ENCODE peak calls at places on chromosome 9, in nine cellular contexts. One of them, this sample, is unnamed.

GRCh38 chr9:29440449-29440848 is 1867.2 kb upstream of the C9orf72 start:
- DNase-seq in GM23338: no peak
- DNase-seq in choroid plexus epithelial cell: no peak
- DNase-seq in stimulated activated CD4-positive, alpha-beta T cell treated with anti-CD3 and anti-CD28 coated beads, Interleukin-2, amount 100 ng/mL, for 48 hours: no peak
- DNase-seq in AG08395: no peak
- DNase-seq in lower leg skin: no peak
- DNase-seq in SW 1271: no peak
- DNase-seq in lung: no peak
- DNase-seq in Panc1: no peak
- DNase-seq in this sample: no peak

GRCh38 chr9:92668746-92669526 is 995 bp downstream of the IPPK start:
- DNase-seq in GM23338: peak
- DNase-seq in choroid plexus epithelial cell: peak
- DNase-seq in stimulated activated CD4-positive, alpha-beta T cell treated with anti-CD3 and anti-CD28 coated beads, Interleukin-2, amount 100 ng/mL, for 48 hours: peak
- DNase-seq in AG08395: peak
- DNase-seq in lower leg skin: peak
- DNase-seq in SW 1271: peak
- DNase-seq in lung: peak
- DNase-seq in Panc1: no peak
- DNase-seq in this sample: no peak

GRCh38 chr9:15965246-15965745 is 412.5 kb downstream of the CCDC171 start:
- DNase-seq in GM23338: no peak
- DNase-seq in choroid plexus epithelial cell: peak
- DNase-seq in stimulated activated CD4-positive, alpha-beta T cell treated with anti-CD3 and anti-CD28 coated beads, Interleukin-2, amount 100 ng/mL, for 48 hours: no peak
- DNase-seq in AG08395: no peak
- DNase-seq in lower leg skin: no peak
- DNase-seq in SW 1271: no peak
- DNase-seq in lung: no peak
- DNase-seq in Panc1: no peak
- DNase-seq in this sample: no peak

GRCh38 chr9:2166219-2166618 is 151.1 kb downstream of the SMARCA2 start:
- DNase-seq in GM23338: no peak
- DNase-seq in choroid plexus epithelial cell: no peak
- DNase-seq in stimulated activated CD4-positive, alpha-beta T cell treated with anti-CD3 and anti-CD28 coated beads, Interleukin-2, amount 100 ng/mL, for 48 hours: no peak
- DNase-seq in AG08395: no peak
- DNase-seq in lower leg skin: no peak
- DNase-seq in SW 1271: no peak
- DNase-seq in lung: no peak
- DNase-seq in Panc1: no peak
- DNase-seq in this sample: no peak

GRCh38 chr9:110599468-110599867 is 19.9 kb upstream of the SVEP1 start:
- DNase-seq in GM23338: peak
- DNase-seq in choroid plexus epithelial cell: peak
- DNase-seq in stimulated activated CD4-positive, alpha-beta T cell treated with anti-CD3 and anti-CD28 coated beads, Interleukin-2, amount 100 ng/mL, for 48 hours: no peak
- DNase-seq in AG08395: no peak
- DNase-seq in lower leg skin: no peak
- DNase-seq in SW 1271: no peak
- DNase-seq in lung: no peak
- DNase-seq in Panc1: no peak
- DNase-seq in this sample: no peak

GRCh38 chr9:127976943-127977871 is 3.6 kb downstream of the EEIG1 start:
- DNase-seq in GM23338: no peak
- DNase-seq in choroid plexus epithelial cell: no peak
- DNase-seq in stimulated activated CD4-positive, alpha-beta T cell treated with anti-CD3 and anti-CD28 coated beads, Interleukin-2, amount 100 ng/mL, for 48 hours: no peak
- DNase-seq in AG08395: no peak
- DNase-seq in lower leg skin: no peak
- DNase-seq in SW 1271: no peak
- DNase-seq in lung: no peak
- DNase-seq in Panc1: no peak
- DNase-seq in this sample: no peak

GRCh38 chr9:120477534-120478001 is 102.4 kb downstream of the CDK5RAP2 start:
- DNase-seq in GM23338: peak
- DNase-seq in choroid plexus epithelial cell: peak
- DNase-seq in stimulated activated CD4-positive, alpha-beta T cell treated with anti-CD3 and anti-CD28 coated beads, Interleukin-2, amount 100 ng/mL, for 48 hours: peak
- DNase-seq in AG08395: peak
- DNase-seq in lower leg skin: peak
- DNase-seq in SW 1271: no peak
- DNase-seq in lung: peak
- DNase-seq in Panc1: peak
- DNase-seq in this sample: peak

GRCh38 chr9:130235558-130236435 is 29.8 kb upstream of the HMCN2 start:
- DNase-seq in GM23338: peak
- DNase-seq in choroid plexus epithelial cell: peak
- DNase-seq in stimulated activated CD4-positive, alpha-beta T cell treated with anti-CD3 and anti-CD28 coated beads, Interleukin-2, amount 100 ng/mL, for 48 hours: peak
- DNase-seq in AG08395: peak
- DNase-seq in lower leg skin: peak
- DNase-seq in SW 1271: no peak
- DNase-seq in lung: peak
- DNase-seq in Panc1: no peak
- DNase-seq in this sample: peak

GRCh38 chr9:117720555-117720954 is 16.4 kb downstream of the TLR4 start:
- DNase-seq in GM23338: no peak
- DNase-seq in choroid plexus epithelial cell: peak
- DNase-seq in stimulated activated CD4-positive, alpha-beta T cell treated with anti-CD3 and anti-CD28 coated beads, Interleukin-2, amount 100 ng/mL, for 48 hours: no peak
- DNase-seq in AG08395: peak
- DNase-seq in lower leg skin: peak
- DNase-seq in SW 1271: no peak
- DNase-seq in lung: no peak
- DNase-seq in Panc1: no peak
- DNase-seq in this sample: no peak